ENCODE peak calls at places on chromosomes 11 and 22, in seven cellular contexts. S is foreskin fibroblast, F is lower lobe of right lung, J is GM12865, G is cerebellar nuclear complex, D is kidney epithelial cell, P is HEK293T. O is an unnamed sample.

GRCh38 chr11:57432714-57433163 is 5.8 kb upstream of the SLC43A3 start:
- DNase-seq in S (peak), F (peak), J (peak), G (no peak), D (peak), P (no peak), O (peak)

GRCh38 chr11:110249066-110249465 is 47.3 kb downstream of the RDX start:
- DNase-seq in S (no peak), F (no peak), J (no peak), G (no peak), D (no peak), P (no peak), O (no peak)

GRCh38 chr11:85914425-85914824 is 59.2 kb downstream of the CCDC83 start:
- DNase-seq in S (no peak), F (no peak), J (no peak), G (no peak), D (no peak), P (no peak), O (no peak)

GRCh38 chr11:85704967-85705366 is 19.0 kb upstream of the CCDC89 start:
- DNase-seq in S (no peak), F (no peak), J (no peak), G (no peak), D (no peak), P (no peak), O (no peak)

GRCh38 chr22:48981671-48982070 is 846.0 kb downstream of the BRD1 start:
- DNase-seq in S (no peak), F (no peak), J (no peak), G (no peak), D (no peak), P (no peak), O (no peak)

GRCh38 chr11:14904745-14905103 is 12.7 kb upstream of the CYP2R1 start:
- DNase-seq in S (peak), F (peak), J (peak), G (no peak), D (no peak), P (no peak), O (no peak)

GRCh38 chr11:72543849-72544535 is 109.7 kb upstream of the CLPB start:
- DNase-seq in S (no peak), F (no peak), J (peak), G (no peak), D (no peak), P (no peak), O (no peak)

GRCh38 chr11:104946907-104947306 is 21.5 kb downstream of the CASP4 start:
- DNase-seq in S (peak), F (no peak), J (peak), G (no peak), D (no peak), P (peak), O (no peak)

GRCh38 chr11:18307461-18308139 is 14.3 kb downstream of the HPS5 start:
- DNase-seq in S (no peak), F (no peak), J (no peak), G (no peak), D (no peak), P (no peak), O (no peak)